ENCODE peak calls at places on chromosomes 2 and 18, in four cellular contexts. One of them, this sample, is unnamed.

GRCh38 chr18:1050012-1050657 is 145.5 kb downstream of the ADCYAP1 start:
- DNase-seq in A549: no peak
- DNase-seq in tibial artery: no peak
- DNase-seq in right atrium auricular region: no peak
- DNase-seq in this sample: no peak

GRCh38 chr18:47772374-47773248 is 157.8 kb downstream of the SMAD2 start:
- DNase-seq in A549: peak
- DNase-seq in right atrium auricular region: no peak
- DNase-seq in tibial artery: no peak
- DNase-seq in this sample: peak

GRCh38 chr2:238101891-238102841 is 2.0 kb downstream of the ESPNL start:
- DNase-seq in right atrium auricular region: no peak
- DNase-seq in A549: no peak
- DNase-seq in tibial artery: no peak
- DNase-seq in this sample: no peak

GRCh38 chr18:40088130-40088529 is 1866.9 kb upstream of the PIK3C3 start:
- DNase-seq in A549: no peak
- DNase-seq in right atrium auricular region: no peak
- DNase-seq in tibial artery: no peak
- DNase-seq in this sample: no peak

GRCh38 chr2:241309684-241310117 is 5.8 kb downstream of the HDLBP start:
- DNase-seq in right atrium auricular region: no peak
- DNase-seq in A549: no peak
- DNase-seq in tibial artery: no peak
- DNase-seq in this sample: no peak

GRCh38 chr18:3281456-3282400 is 19.8 kb downstream of the MYL12B start:
- DNase-seq in tibial artery: no peak
- DNase-seq in A549: peak
- DNase-seq in right atrium auricular region: no peak
- DNase-seq in this sample: no peak

GRCh38 chr2:62505649-62506420 is at the start of gene TMEM17:
- DNase-seq in tibial artery: peak
- DNase-seq in A549: peak
- DNase-seq in right atrium auricular region: peak
- DNase-seq in this sample: peak

GRCh38 chr2:224611938-224612337 is 26.8 kb upstream of the CUL3 start:
- DNase-seq in right atrium auricular region: no peak
- DNase-seq in A549: no peak
- DNase-seq in tibial artery: no peak
- DNase-seq in this sample: no peak

GRCh38 chr2:84866121-84866520 is 14.8 kb downstream of the TRABD2A start:
- DNase-seq in A549: no peak
- DNase-seq in right atrium auricular region: no peak
- DNase-seq in tibial artery: no peak
- DNase-seq in this sample: no peak

GRCh38 chr2:128311755-128312341 is 6.8 kb downstream of the HS6ST1 start:
- DNase-seq in tibial artery: peak
- DNase-seq in right atrium auricular region: peak
- DNase-seq in A549: no peak
- DNase-seq in this sample: peak

GRCh38 chr2:28894470-28895188 is at the start of gene WDR43:
- DNase-seq in tibial artery: peak
- DNase-seq in right atrium auricular region: peak
- DNase-seq in A549: peak
- DNase-seq in this sample: peak

GRCh38 chr2:28896906-28897305 is 2.4 kb downstream of the WDR43 start:
- DNase-seq in right atrium auricular region: no peak
- DNase-seq in A549: peak
- DNase-seq in tibial artery: no peak
- DNase-seq in this sample: peak

GRCh38 chr2:28901202-28901601 is 6.7 kb downstream of the WDR43 start:
- DNase-seq in tibial artery: no peak
- DNase-seq in right atrium auricular region: no peak
- DNase-seq in A549: no peak
- DNase-seq in this sample: no peak

GRCh38 chr2:28895189-28895893 is 874 bp downstream of the WDR43 start:
- DNase-seq in right atrium auricular region: no peak
- DNase-seq in tibial artery: no peak
- DNase-seq in A549: peak
- DNase-seq in this sample: peak

DNA sequence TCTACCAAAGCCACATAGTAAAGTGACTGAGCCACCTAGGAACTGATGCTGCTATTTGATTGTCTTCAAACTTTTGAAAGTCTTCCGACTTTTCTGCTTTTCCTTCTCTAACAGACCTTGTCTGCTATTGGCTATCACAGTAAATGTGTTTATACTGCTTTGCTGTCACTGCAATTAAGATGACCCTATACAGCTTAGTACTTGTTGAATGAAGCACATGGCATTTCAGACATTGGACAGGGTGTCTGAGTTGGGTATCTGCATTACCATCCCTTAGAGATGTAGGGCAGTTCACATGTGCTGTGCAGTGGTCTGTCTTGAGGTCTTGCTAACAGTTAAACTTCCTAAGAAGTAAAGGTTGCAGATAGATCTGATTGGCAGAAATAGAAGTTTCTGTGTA is 3.6 kb downstream of the WDR43 start:
- DNase-seq in A549: no peak
- DNase-seq in tibial artery: no peak
- DNase-seq in right atrium auricular region: no peak
- DNase-seq in this sample: no peak
- H3K4me3 ChIP-seq in A549: no peak
- H3K4me3 ChIP-seq in tibial artery: no peak
- H3K4me3 ChIP-seq in right atrium auricular region: no peak
- H3K4me3 ChIP-seq in this sample: no peak

DNA sequence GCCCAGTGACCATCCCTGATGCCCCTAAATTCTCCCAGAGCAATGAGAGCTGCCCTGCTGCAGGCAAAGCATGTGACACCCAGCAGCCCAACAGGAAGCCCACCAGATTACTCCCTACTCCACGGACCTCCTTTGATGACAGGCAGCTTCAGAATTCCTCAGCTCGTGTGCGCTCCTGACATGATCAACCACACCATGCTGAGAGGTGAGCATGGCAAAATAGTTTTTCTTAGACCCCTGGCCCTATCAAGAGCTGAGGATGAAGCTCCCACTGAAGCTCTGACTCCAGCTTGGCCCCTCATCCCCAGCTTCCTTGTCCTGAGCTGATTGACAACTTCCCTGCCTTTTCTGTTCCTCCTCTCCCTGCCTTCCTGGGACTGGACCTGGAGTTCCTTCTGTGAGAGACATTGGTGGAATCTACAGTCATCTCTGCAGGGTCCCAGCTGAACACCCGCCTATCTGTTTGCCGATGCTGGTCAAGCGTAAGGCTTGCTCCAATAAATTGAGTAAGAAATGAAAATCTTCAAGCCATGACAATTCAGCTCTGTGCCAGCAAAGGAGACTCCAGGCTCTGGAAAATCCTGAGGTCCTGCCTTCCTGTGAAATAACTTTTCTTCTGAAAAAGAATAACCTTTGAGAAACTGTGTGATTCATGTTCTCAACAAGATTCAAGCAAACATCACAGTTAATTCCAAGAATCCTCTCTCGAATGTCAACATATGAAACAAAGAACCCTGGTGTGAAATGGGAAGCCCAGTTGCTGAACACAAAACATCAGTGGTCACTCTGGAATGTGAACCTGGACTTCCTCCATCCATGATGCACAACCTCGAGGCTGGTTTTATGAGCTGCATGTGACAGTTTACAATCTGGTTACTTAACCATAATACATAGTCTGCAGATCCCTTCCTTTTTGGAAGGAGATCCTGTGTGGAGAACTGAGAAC is 201.1 kb downstream of the SPP2 start:
- DNase-seq in A549: peak
- DNase-seq in tibial artery: no peak
- DNase-seq in right atrium auricular region: no peak
- DNase-seq in this sample: peak
- H3K4me3 ChIP-seq in A549: no peak
- H3K4me3 ChIP-seq in tibial artery: no peak
- H3K4me3 ChIP-seq in right atrium auricular region: no peak
- H3K4me3 ChIP-seq in this sample: no peak

DNA sequence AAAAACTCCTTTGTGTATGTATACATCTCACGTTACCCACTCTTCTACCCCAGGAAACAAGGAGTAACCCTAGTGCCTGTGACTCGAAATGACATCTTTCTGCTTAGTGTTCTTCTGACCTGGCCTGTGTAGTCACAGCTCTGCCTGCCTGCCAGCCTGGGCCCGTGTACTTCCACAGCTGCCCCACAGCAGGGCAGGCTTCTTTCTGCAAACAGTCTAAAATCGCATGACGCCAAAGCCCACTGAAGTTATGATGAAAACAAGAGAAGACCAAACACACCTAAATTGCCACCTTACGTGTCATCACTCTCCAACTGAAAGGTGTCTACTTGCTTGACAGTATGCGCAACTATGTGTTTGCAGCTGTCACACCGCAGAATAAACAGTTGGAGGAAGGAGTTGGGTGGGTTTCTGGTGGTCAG is 1.5 kb downstream of the GAREM1 start:
- DNase-seq in A549: peak
- DNase-seq in tibial artery: peak
- DNase-seq in right atrium auricular region: no peak
- DNase-seq in this sample: peak
- H3K4me3 ChIP-seq in A549: peak
- H3K4me3 ChIP-seq in tibial artery: peak
- H3K4me3 ChIP-seq in right atrium auricular region: peak
- H3K4me3 ChIP-seq in this sample: peak

GRCh38 chr18:78979058-78979680 is 449 bp upstream of the SALL3 start:
- DNase-seq in tibial artery: no peak
- DNase-seq in A549: no peak
- DNase-seq in right atrium auricular region: no peak
- DNase-seq in this sample: no peak
- H3K4me3 ChIP-seq in tibial artery: peak
- H3K4me3 ChIP-seq in A549: no peak
- H3K4me3 ChIP-seq in right atrium auricular region: peak
- H3K4me3 ChIP-seq in this sample: no peak

GRCh38 chr18:77622009-77622692 is 372.5 kb downstream of the GALR1 start:
- DNase-seq in A549: no peak
- DNase-seq in tibial artery: no peak
- DNase-seq in right atrium auricular region: no peak
- DNase-seq in this sample: no peak
- H3K4me3 ChIP-seq in A549: no peak
- H3K4me3 ChIP-seq in tibial artery: no peak
- H3K4me3 ChIP-seq in right atrium auricular region: no peak
- H3K4me3 ChIP-seq in this sample: no peak

DNA sequence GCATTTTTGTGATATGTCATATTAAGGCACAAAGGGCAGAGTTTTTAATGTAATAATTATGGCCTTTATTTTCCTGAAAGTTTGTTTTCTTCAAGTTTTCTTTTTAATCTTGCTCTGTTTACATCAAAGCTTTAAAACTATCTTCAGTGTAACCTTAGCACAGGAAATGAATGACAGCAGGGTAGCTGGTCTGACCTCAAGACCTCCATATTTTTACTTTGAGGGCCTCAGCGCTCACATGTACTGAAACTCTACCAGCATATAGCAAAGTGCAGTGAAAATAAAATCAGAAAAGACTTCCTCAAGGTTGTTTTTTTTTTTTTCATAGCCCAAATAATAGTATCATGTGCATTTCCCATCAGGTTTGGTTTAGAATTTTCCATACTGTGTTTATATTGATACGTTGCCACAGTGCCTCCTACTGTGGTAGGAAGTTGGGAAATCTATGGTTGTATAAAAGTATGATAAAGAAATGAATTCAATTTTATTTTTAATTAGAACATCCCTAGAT is 163.4 kb downstream of the UBE2E3 start:
- DNase-seq in right atrium auricular region: no peak
- DNase-seq in tibial artery: no peak
- DNase-seq in A549: no peak
- DNase-seq in this sample: no peak
- H3K4me3 ChIP-seq in right atrium auricular region: no peak
- H3K4me3 ChIP-seq in tibial artery: no peak
- H3K4me3 ChIP-seq in A549: no peak
- H3K4me3 ChIP-seq in this sample: no peak

GRCh38 chr2:156339866-156340265 is 7.3 kb upstream of the NR4A2 start:
- DNase-seq in A549: no peak
- DNase-seq in tibial artery: no peak
- DNase-seq in right atrium auricular region: no peak
- DNase-seq in this sample: no peak

GRCh38 chr2:156339110-156339847 is 6.8 kb upstream of the NR4A2 start:
- DNase-seq in tibial artery: no peak
- DNase-seq in A549: no peak
- DNase-seq in right atrium auricular region: no peak
- DNase-seq in this sample: no peak

GRCh38 chr2:156341482-156342251 is 9.1 kb upstream of the NR4A2 start:
- DNase-seq in A549: peak
- DNase-seq in tibial artery: peak
- DNase-seq in right atrium auricular region: peak
- DNase-seq in this sample: peak

GRCh38 chr2:156340818-156341481 is 8.4 kb upstream of the NR4A2 start:
- DNase-seq in tibial artery: no peak
- DNase-seq in A549: no peak
- DNase-seq in right atrium auricular region: no peak
- DNase-seq in this sample: no peak

GRCh38 chr2:156340377-156340776 is 7.9 kb upstream of the NR4A2 start:
- DNase-seq in tibial artery: no peak
- DNase-seq in A549: no peak
- DNase-seq in right atrium auricular region: no peak
- DNase-seq in this sample: no peak
- H3K4me3 ChIP-seq in tibial artery: no peak
- H3K4me3 ChIP-seq in A549: peak
- H3K4me3 ChIP-seq in right atrium auricular region: no peak
- H3K4me3 ChIP-seq in this sample: no peak

GRCh38 chr2:191838526-191838925 is 8.4 kb downstream of the CAVIN2 start:
- DNase-seq in right atrium auricular region: no peak
- DNase-seq in tibial artery: no peak
- DNase-seq in A549: no peak
- DNase-seq in this sample: no peak

GRCh38 chr2:191844706-191845105 is 2.2 kb downstream of the CAVIN2 start:
- DNase-seq in A549: no peak
- DNase-seq in right atrium auricular region: no peak
- DNase-seq in tibial artery: no peak
- DNase-seq in this sample: no peak

GRCh38 chr2:191836853-191837769 is 9.8 kb downstream of the CAVIN2 start:
- DNase-seq in tibial artery: no peak
- DNase-seq in right atrium auricular region: no peak
- DNase-seq in A549: no peak
- DNase-seq in this sample: no peak

GRCh38 chr2:191839918-191840804 is 6.7 kb downstream of the CAVIN2 start:
- DNase-seq in A549: no peak
- DNase-seq in right atrium auricular region: no peak
- DNase-seq in tibial artery: no peak
- DNase-seq in this sample: no peak

GRCh38 chr2:191840916-191841315 is 6.0 kb downstream of the CAVIN2 start:
- DNase-seq in right atrium auricular region: no peak
- DNase-seq in A549: no peak
- DNase-seq in tibial artery: no peak
- DNase-seq in this sample: no peak
- H3K4me3 ChIP-seq in right atrium auricular region: no peak
- H3K4me3 ChIP-seq in A549: no peak
- H3K4me3 ChIP-seq in tibial artery: no peak
- H3K4me3 ChIP-seq in this sample: no peak

This sample was measured in SJSA1.